ENCODE peak calls at places on chromosomes 6 and 20, in seven cellular contexts. One of them, this sample, is unnamed.

GRCh38 chr6:11194399-11195274 is 37.8 kb downstream of the NEDD9 start:
- DNase-seq in stimulated activated CD8-positive, alpha-beta memory T cell treated with anti-CD3 and anti-CD28 coated beads, Interleukin-15, amount 100 ng/mL, for 1 hour: no peak
- DNase-seq in HT-29: no peak
- DNase-seq in NCI-H748 treated with DMSO at 0.1 percent for 48 hours: no peak
- DNase-seq in activated T-helper 1 cell treated with anti-CD3 and anti-CD28 coated beads, Interleukin-12 subunit alpha, Interleukin-12 subunit beta, Interleukin-2, Interleukin-4 antibody, amounts not matched to agents 30 ng/mL and 10 ng/mL and 1 ng/mL, durations not matched to agents 14 hours and 24 hours and 36 hours: no peak
- DNase-seq in MV-4-11: no peak
- DNase-seq in kidney glomerular epithelial cell: peak
- DNase-seq in this sample: no peak

GRCh38 chr6:70194421-70194820 is 108.5 kb downstream of the COL9A1 start:
- DNase-seq in HT-29: no peak
- DNase-seq in kidney glomerular epithelial cell: no peak
- DNase-seq in NCI-H748 treated with DMSO at 0.1 percent for 48 hours: no peak
- DNase-seq in stimulated activated CD8-positive, alpha-beta memory T cell treated with anti-CD3 and anti-CD28 coated beads, Interleukin-15, amount 100 ng/mL, for 1 hour: no peak
- DNase-seq in activated T-helper 1 cell treated with anti-CD3 and anti-CD28 coated beads, Interleukin-12 subunit alpha, Interleukin-12 subunit beta, Interleukin-2, Interleukin-4 antibody, amounts not matched to agents 30 ng/mL and 10 ng/mL and 1 ng/mL, durations not matched to agents 14 hours and 24 hours and 36 hours: no peak
- DNase-seq in MV-4-11: no peak
- DNase-seq in this sample: no peak

GRCh38 chr20:56765172-56766073 is 136.3 kb downstream of the TFAP2C start:
- DNase-seq in stimulated activated CD8-positive, alpha-beta memory T cell treated with anti-CD3 and anti-CD28 coated beads, Interleukin-15, amount 100 ng/mL, for 1 hour: no peak
- DNase-seq in activated T-helper 1 cell treated with anti-CD3 and anti-CD28 coated beads, Interleukin-12 subunit alpha, Interleukin-12 subunit beta, Interleukin-2, Interleukin-4 antibody, amounts not matched to agents 30 ng/mL and 10 ng/mL and 1 ng/mL, durations not matched to agents 14 hours and 24 hours and 36 hours: no peak
- DNase-seq in kidney glomerular epithelial cell: no peak
- DNase-seq in HT-29: no peak
- DNase-seq in NCI-H748 treated with DMSO at 0.1 percent for 48 hours: no peak
- DNase-seq in MV-4-11: no peak
- DNase-seq in this sample: no peak

GRCh38 chr6:156699017-156699421 is 78.2 kb upstream of the ARID1B start:
- DNase-seq in activated T-helper 1 cell treated with anti-CD3 and anti-CD28 coated beads, Interleukin-12 subunit alpha, Interleukin-12 subunit beta, Interleukin-2, Interleukin-4 antibody, amounts not matched to agents 30 ng/mL and 10 ng/mL and 1 ng/mL, durations not matched to agents 14 hours and 24 hours and 36 hours: no peak
- DNase-seq in kidney glomerular epithelial cell: peak
- DNase-seq in MV-4-11: peak
- DNase-seq in HT-29: no peak
- DNase-seq in NCI-H748 treated with DMSO at 0.1 percent for 48 hours: no peak
- DNase-seq in stimulated activated CD8-positive, alpha-beta memory T cell treated with anti-CD3 and anti-CD28 coated beads, Interleukin-15, amount 100 ng/mL, for 1 hour: no peak
- DNase-seq in this sample: peak

GRCh38 chr20:37406010-37406998 is 60.4 kb downstream of the SRC start:
- DNase-seq in kidney glomerular epithelial cell: peak
- DNase-seq in MV-4-11: peak
- DNase-seq in NCI-H748 treated with DMSO at 0.1 percent for 48 hours: no peak
- DNase-seq in HT-29: peak
- DNase-seq in activated T-helper 1 cell treated with anti-CD3 and anti-CD28 coated beads, Interleukin-12 subunit alpha, Interleukin-12 subunit beta, Interleukin-2, Interleukin-4 antibody, amounts not matched to agents 30 ng/mL and 10 ng/mL and 1 ng/mL, durations not matched to agents 14 hours and 24 hours and 36 hours: peak
- DNase-seq in stimulated activated CD8-positive, alpha-beta memory T cell treated with anti-CD3 and anti-CD28 coated beads, Interleukin-15, amount 100 ng/mL, for 1 hour: no peak
- DNase-seq in this sample: no peak

GRCh38 chr20:19621072-19621471 is 137.0 kb upstream of the RIN2 start:
- DNase-seq in kidney glomerular epithelial cell: peak
- DNase-seq in stimulated activated CD8-positive, alpha-beta memory T cell treated with anti-CD3 and anti-CD28 coated beads, Interleukin-15, amount 100 ng/mL, for 1 hour: no peak
- DNase-seq in HT-29: no peak
- DNase-seq in MV-4-11: peak
- DNase-seq in activated T-helper 1 cell treated with anti-CD3 and anti-CD28 coated beads, Interleukin-12 subunit alpha, Interleukin-12 subunit beta, Interleukin-2, Interleukin-4 antibody, amounts not matched to agents 30 ng/mL and 10 ng/mL and 1 ng/mL, durations not matched to agents 14 hours and 24 hours and 36 hours: no peak
- DNase-seq in NCI-H748 treated with DMSO at 0.1 percent for 48 hours: no peak
- DNase-seq in this sample: no peak

GRCh38 chr20:17912916-17913315 is 55.7 kb downstream of the SNX5 start:
- DNase-seq in kidney glomerular epithelial cell: no peak
- DNase-seq in MV-4-11: no peak
- DNase-seq in activated T-helper 1 cell treated with anti-CD3 and anti-CD28 coated beads, Interleukin-12 subunit alpha, Interleukin-12 subunit beta, Interleukin-2, Interleukin-4 antibody, amounts not matched to agents 30 ng/mL and 10 ng/mL and 1 ng/mL, durations not matched to agents 14 hours and 24 hours and 36 hours: no peak
- DNase-seq in HT-29: no peak
- DNase-seq in NCI-H748 treated with DMSO at 0.1 percent for 48 hours: no peak
- DNase-seq in stimulated activated CD8-positive, alpha-beta memory T cell treated with anti-CD3 and anti-CD28 coated beads, Interleukin-15, amount 100 ng/mL, for 1 hour: no peak
- DNase-seq in this sample: no peak

GRCh38 chr6:80335061-80335660 is 228.7 kb downstream of the BCKDHB start:
- DNase-seq in MV-4-11: no peak
- DNase-seq in activated T-helper 1 cell treated with anti-CD3 and anti-CD28 coated beads, Interleukin-12 subunit alpha, Interleukin-12 subunit beta, Interleukin-2, Interleukin-4 antibody, amounts not matched to agents 30 ng/mL and 10 ng/mL and 1 ng/mL, durations not matched to agents 14 hours and 24 hours and 36 hours: no peak
- DNase-seq in kidney glomerular epithelial cell: no peak
- DNase-seq in HT-29: no peak
- DNase-seq in NCI-H748 treated with DMSO at 0.1 percent for 48 hours: no peak
- DNase-seq in stimulated activated CD8-positive, alpha-beta memory T cell treated with anti-CD3 and anti-CD28 coated beads, Interleukin-15, amount 100 ng/mL, for 1 hour: no peak
- DNase-seq in this sample: no peak

GRCh38 chr6:155327326-155328073 is 13.2 kb upstream of the TFB1M start:
- DNase-seq in NCI-H748 treated with DMSO at 0.1 percent for 48 hours: peak
- DNase-seq in HT-29: peak
- DNase-seq in kidney glomerular epithelial cell: peak
- DNase-seq in MV-4-11: peak
- DNase-seq in stimulated activated CD8-positive, alpha-beta memory T cell treated with anti-CD3 and anti-CD28 coated beads, Interleukin-15, amount 100 ng/mL, for 1 hour: peak
- DNase-seq in activated T-helper 1 cell treated with anti-CD3 and anti-CD28 coated beads, Interleukin-12 subunit alpha, Interleukin-12 subunit beta, Interleukin-2, Interleukin-4 antibody, amounts not matched to agents 30 ng/mL and 10 ng/mL and 1 ng/mL, durations not matched to agents 14 hours and 24 hours and 36 hours: peak
- DNase-seq in this sample: no peak

GRCh38 chr6:73418081-73418741 is 23.6 kb downstream of the DDX43 start:
- DNase-seq in activated T-helper 1 cell treated with anti-CD3 and anti-CD28 coated beads, Interleukin-12 subunit alpha, Interleukin-12 subunit beta, Interleukin-2, Interleukin-4 antibody, amounts not matched to agents 30 ng/mL and 10 ng/mL and 1 ng/mL, durations not matched to agents 14 hours and 24 hours and 36 hours: no peak
- DNase-seq in stimulated activated CD8-positive, alpha-beta memory T cell treated with anti-CD3 and anti-CD28 coated beads, Interleukin-15, amount 100 ng/mL, for 1 hour: no peak
- DNase-seq in HT-29: no peak
- DNase-seq in MV-4-11: peak
- DNase-seq in NCI-H748 treated with DMSO at 0.1 percent for 48 hours: no peak
- DNase-seq in kidney glomerular epithelial cell: no peak
- DNase-seq in this sample: no peak

GRCh38 chr6:36389353-36389752 is 1.9 kb upstream of the ETV7 start:
- DNase-seq in MV-4-11: no peak
- DNase-seq in stimulated activated CD8-positive, alpha-beta memory T cell treated with anti-CD3 and anti-CD28 coated beads, Interleukin-15, amount 100 ng/mL, for 1 hour: no peak
- DNase-seq in kidney glomerular epithelial cell: no peak
- DNase-seq in activated T-helper 1 cell treated with anti-CD3 and anti-CD28 coated beads, Interleukin-12 subunit alpha, Interleukin-12 subunit beta, Interleukin-2, Interleukin-4 antibody, amounts not matched to agents 30 ng/mL and 10 ng/mL and 1 ng/mL, durations not matched to agents 14 hours and 24 hours and 36 hours: no peak
- DNase-seq in HT-29: no peak
- DNase-seq in NCI-H748 treated with DMSO at 0.1 percent for 48 hours: no peak
- DNase-seq in this sample: no peak

GRCh38 chr6:113758725-113759576 is 98.2 kb upstream of the MARCKS start:
- DNase-seq in HT-29: no peak
- DNase-seq in MV-4-11: no peak
- DNase-seq in NCI-H748 treated with DMSO at 0.1 percent for 48 hours: no peak
- DNase-seq in activated T-helper 1 cell treated with anti-CD3 and anti-CD28 coated beads, Interleukin-12 subunit alpha, Interleukin-12 subunit beta, Interleukin-2, Interleukin-4 antibody, amounts not matched to agents 30 ng/mL and 10 ng/mL and 1 ng/mL, durations not matched to agents 14 hours and 24 hours and 36 hours: no peak
- DNase-seq in stimulated activated CD8-positive, alpha-beta memory T cell treated with anti-CD3 and anti-CD28 coated beads, Interleukin-15, amount 100 ng/mL, for 1 hour: no peak
- DNase-seq in kidney glomerular epithelial cell: no peak
- DNase-seq in this sample: no peak

GRCh38 chr6:159467473-159468041 is 225.5 kb downstream of the SOD2 start:
- DNase-seq in MV-4-11: peak
- DNase-seq in HT-29: no peak
- DNase-seq in stimulated activated CD8-positive, alpha-beta memory T cell treated with anti-CD3 and anti-CD28 coated beads, Interleukin-15, amount 100 ng/mL, for 1 hour: no peak
- DNase-seq in activated T-helper 1 cell treated with anti-CD3 and anti-CD28 coated beads, Interleukin-12 subunit alpha, Interleukin-12 subunit beta, Interleukin-2, Interleukin-4 antibody, amounts not matched to agents 30 ng/mL and 10 ng/mL and 1 ng/mL, durations not matched to agents 14 hours and 24 hours and 36 hours: no peak
- DNase-seq in kidney glomerular epithelial cell: no peak
- DNase-seq in NCI-H748 treated with DMSO at 0.1 percent for 48 hours: no peak
- DNase-seq in this sample: no peak

GRCh38 chr6:32046450-32047083 is 8.4 kb downstream of the CYP21A2 start:
- DNase-seq in stimulated activated CD8-positive, alpha-beta memory T cell treated with anti-CD3 and anti-CD28 coated beads, Interleukin-15, amount 100 ng/mL, for 1 hour: no peak
- DNase-seq in activated T-helper 1 cell treated with anti-CD3 and anti-CD28 coated beads, Interleukin-12 subunit alpha, Interleukin-12 subunit beta, Interleukin-2, Interleukin-4 antibody, amounts not matched to agents 30 ng/mL and 10 ng/mL and 1 ng/mL, durations not matched to agents 14 hours and 24 hours and 36 hours: no peak
- DNase-seq in kidney glomerular epithelial cell: no peak
- DNase-seq in MV-4-11: no peak
- DNase-seq in HT-29: no peak
- DNase-seq in NCI-H748 treated with DMSO at 0.1 percent for 48 hours: no peak
- DNase-seq in this sample: no peak

GRCh38 chr6:160306284-160306683 is 41.9 kb upstream of the SLC22A3 start:
- DNase-seq in NCI-H748 treated with DMSO at 0.1 percent for 48 hours: no peak
- DNase-seq in MV-4-11: no peak
- DNase-seq in kidney glomerular epithelial cell: no peak
- DNase-seq in activated T-helper 1 cell treated with anti-CD3 and anti-CD28 coated beads, Interleukin-12 subunit alpha, Interleukin-12 subunit beta, Interleukin-2, Interleukin-4 antibody, amounts not matched to agents 30 ng/mL and 10 ng/mL and 1 ng/mL, durations not matched to agents 14 hours and 24 hours and 36 hours: no peak
- DNase-seq in HT-29: no peak
- DNase-seq in stimulated activated CD8-positive, alpha-beta memory T cell treated with anti-CD3 and anti-CD28 coated beads, Interleukin-15, amount 100 ng/mL, for 1 hour: no peak
- DNase-seq in this sample: no peak

GRCh38 chr6:17622144-17622543 is 22.0 kb downstream of the FAM8A1 start:
- DNase-seq in NCI-H748 treated with DMSO at 0.1 percent for 48 hours: no peak
- DNase-seq in MV-4-11: no peak
- DNase-seq in kidney glomerular epithelial cell: no peak
- DNase-seq in HT-29: no peak
- DNase-seq in activated T-helper 1 cell treated with anti-CD3 and anti-CD28 coated beads, Interleukin-12 subunit alpha, Interleukin-12 subunit beta, Interleukin-2, Interleukin-4 antibody, amounts not matched to agents 30 ng/mL and 10 ng/mL and 1 ng/mL, durations not matched to agents 14 hours and 24 hours and 36 hours: no peak
- DNase-seq in stimulated activated CD8-positive, alpha-beta memory T cell treated with anti-CD3 and anti-CD28 coated beads, Interleukin-15, amount 100 ng/mL, for 1 hour: no peak
- DNase-seq in this sample: no peak

GRCh38 chr20:2880650-2881049 is 7.4 kb downstream of the PTPRA start:
- DNase-seq in NCI-H748 treated with DMSO at 0.1 percent for 48 hours: no peak
- DNase-seq in MV-4-11: no peak
- DNase-seq in kidney glomerular epithelial cell: no peak
- DNase-seq in stimulated activated CD8-positive, alpha-beta memory T cell treated with anti-CD3 and anti-CD28 coated beads, Interleukin-15, amount 100 ng/mL, for 1 hour: no peak
- DNase-seq in HT-29: no peak
- DNase-seq in activated T-helper 1 cell treated with anti-CD3 and anti-CD28 coated beads, Interleukin-12 subunit alpha, Interleukin-12 subunit beta, Interleukin-2, Interleukin-4 antibody, amounts not matched to agents 30 ng/mL and 10 ng/mL and 1 ng/mL, durations not matched to agents 14 hours and 24 hours and 36 hours: no peak
- DNase-seq in this sample: no peak

GRCh38 chr6:41022294-41022693 is 16.7 kb downstream of the UNC5CL start:
- DNase-seq in HT-29: no peak
- DNase-seq in NCI-H748 treated with DMSO at 0.1 percent for 48 hours: no peak
- DNase-seq in activated T-helper 1 cell treated with anti-CD3 and anti-CD28 coated beads, Interleukin-12 subunit alpha, Interleukin-12 subunit beta, Interleukin-2, Interleukin-4 antibody, amounts not matched to agents 30 ng/mL and 10 ng/mL and 1 ng/mL, durations not matched to agents 14 hours and 24 hours and 36 hours: no peak
- DNase-seq in stimulated activated CD8-positive, alpha-beta memory T cell treated with anti-CD3 and anti-CD28 coated beads, Interleukin-15, amount 100 ng/mL, for 1 hour: no peak
- DNase-seq in MV-4-11: no peak
- DNase-seq in kidney glomerular epithelial cell: peak
- DNase-seq in this sample: no peak

GRCh38 chr6:161891542-161891941 is 617.7 kb upstream of the AGPAT4 start:
- DNase-seq in activated T-helper 1 cell treated with anti-CD3 and anti-CD28 coated beads, Interleukin-12 subunit alpha, Interleukin-12 subunit beta, Interleukin-2, Interleukin-4 antibody, amounts not matched to agents 30 ng/mL and 10 ng/mL and 1 ng/mL, durations not matched to agents 14 hours and 24 hours and 36 hours: no peak
- DNase-seq in stimulated activated CD8-positive, alpha-beta memory T cell treated with anti-CD3 and anti-CD28 coated beads, Interleukin-15, amount 100 ng/mL, for 1 hour: no peak
- DNase-seq in kidney glomerular epithelial cell: no peak
- DNase-seq in MV-4-11: no peak
- DNase-seq in HT-29: no peak
- DNase-seq in NCI-H748 treated with DMSO at 0.1 percent for 48 hours: peak
- DNase-seq in this sample: no peak

GRCh38 chr6:133326584-133326983 is 85.4 kb downstream of the EYA4 start:
- DNase-seq in NCI-H748 treated with DMSO at 0.1 percent for 48 hours: no peak
- DNase-seq in kidney glomerular epithelial cell: no peak
- DNase-seq in MV-4-11: no peak
- DNase-seq in stimulated activated CD8-positive, alpha-beta memory T cell treated with anti-CD3 and anti-CD28 coated beads, Interleukin-15, amount 100 ng/mL, for 1 hour: no peak
- DNase-seq in HT-29: no peak
- DNase-seq in activated T-helper 1 cell treated with anti-CD3 and anti-CD28 coated beads, Interleukin-12 subunit alpha, Interleukin-12 subunit beta, Interleukin-2, Interleukin-4 antibody, amounts not matched to agents 30 ng/mL and 10 ng/mL and 1 ng/mL, durations not matched to agents 14 hours and 24 hours and 36 hours: no peak
- DNase-seq in this sample: no peak

GRCh38 chr6:144298167-144298671 is 13.1 kb downstream of the UTRN start:
- DNase-seq in activated T-helper 1 cell treated with anti-CD3 and anti-CD28 coated beads, Interleukin-12 subunit alpha, Interleukin-12 subunit beta, Interleukin-2, Interleukin-4 antibody, amounts not matched to agents 30 ng/mL and 10 ng/mL and 1 ng/mL, durations not matched to agents 14 hours and 24 hours and 36 hours: no peak
- DNase-seq in NCI-H748 treated with DMSO at 0.1 percent for 48 hours: no peak
- DNase-seq in HT-29: no peak
- DNase-seq in MV-4-11: no peak
- DNase-seq in kidney glomerular epithelial cell: no peak
- DNase-seq in stimulated activated CD8-positive, alpha-beta memory T cell treated with anti-CD3 and anti-CD28 coated beads, Interleukin-15, amount 100 ng/mL, for 1 hour: no peak
- DNase-seq in this sample: no peak

GRCh38 chr6:20168668-20169633 is 43.3 kb downstream of the MBOAT1 start:
- DNase-seq in kidney glomerular epithelial cell: no peak
- DNase-seq in activated T-helper 1 cell treated with anti-CD3 and anti-CD28 coated beads, Interleukin-12 subunit alpha, Interleukin-12 subunit beta, Interleukin-2, Interleukin-4 antibody, amounts not matched to agents 30 ng/mL and 10 ng/mL and 1 ng/mL, durations not matched to agents 14 hours and 24 hours and 36 hours: no peak
- DNase-seq in NCI-H748 treated with DMSO at 0.1 percent for 48 hours: no peak
- DNase-seq in HT-29: no peak
- DNase-seq in stimulated activated CD8-positive, alpha-beta memory T cell treated with anti-CD3 and anti-CD28 coated beads, Interleukin-15, amount 100 ng/mL, for 1 hour: no peak
- DNase-seq in MV-4-11: peak
- DNase-seq in this sample: no peak

GRCh38 chr20:5484346-5484745 is 167.6 kb upstream of the PROKR2 start:
- DNase-seq in NCI-H748 treated with DMSO at 0.1 percent for 48 hours: no peak
- DNase-seq in MV-4-11: no peak
- DNase-seq in activated T-helper 1 cell treated with anti-CD3 and anti-CD28 coated beads, Interleukin-12 subunit alpha, Interleukin-12 subunit beta, Interleukin-2, Interleukin-4 antibody, amounts not matched to agents 30 ng/mL and 10 ng/mL and 1 ng/mL, durations not matched to agents 14 hours and 24 hours and 36 hours: no peak
- DNase-seq in stimulated activated CD8-positive, alpha-beta memory T cell treated with anti-CD3 and anti-CD28 coated beads, Interleukin-15, amount 100 ng/mL, for 1 hour: no peak
- DNase-seq in kidney glomerular epithelial cell: no peak
- DNase-seq in HT-29: no peak
- DNase-seq in this sample: no peak

GRCh38 chr6:123810214-123810613 is 6.5 kb downstream of the NKAIN2 start:
- DNase-seq in kidney glomerular epithelial cell: no peak
- DNase-seq in MV-4-11: no peak
- DNase-seq in stimulated activated CD8-positive, alpha-beta memory T cell treated with anti-CD3 and anti-CD28 coated beads, Interleukin-15, amount 100 ng/mL, for 1 hour: no peak
- DNase-seq in activated T-helper 1 cell treated with anti-CD3 and anti-CD28 coated beads, Interleukin-12 subunit alpha, Interleukin-12 subunit beta, Interleukin-2, Interleukin-4 antibody, amounts not matched to agents 30 ng/mL and 10 ng/mL and 1 ng/mL, durations not matched to agents 14 hours and 24 hours and 36 hours: no peak
- DNase-seq in NCI-H748 treated with DMSO at 0.1 percent for 48 hours: no peak
- DNase-seq in HT-29: no peak
- DNase-seq in this sample: no peak

GRCh38 chr6:69279805-69280204 is 517.0 kb downstream of the LMBRD1 start:
- DNase-seq in kidney glomerular epithelial cell: no peak
- DNase-seq in MV-4-11: no peak
- DNase-seq in HT-29: no peak
- DNase-seq in NCI-H748 treated with DMSO at 0.1 percent for 48 hours: no peak
- DNase-seq in activated T-helper 1 cell treated with anti-CD3 and anti-CD28 coated beads, Interleukin-12 subunit alpha, Interleukin-12 subunit beta, Interleukin-2, Interleukin-4 antibody, amounts not matched to agents 30 ng/mL and 10 ng/mL and 1 ng/mL, durations not matched to agents 14 hours and 24 hours and 36 hours: no peak
- DNase-seq in stimulated activated CD8-positive, alpha-beta memory T cell treated with anti-CD3 and anti-CD28 coated beads, Interleukin-15, amount 100 ng/mL, for 1 hour: no peak
- DNase-seq in this sample: no peak

GRCh38 chr6:84583784-84584183 is 180.6 kb downstream of the TBX18 start:
- DNase-seq in activated T-helper 1 cell treated with anti-CD3 and anti-CD28 coated beads, Interleukin-12 subunit alpha, Interleukin-12 subunit beta, Interleukin-2, Interleukin-4 antibody, amounts not matched to agents 30 ng/mL and 10 ng/mL and 1 ng/mL, durations not matched to agents 14 hours and 24 hours and 36 hours: no peak
- DNase-seq in stimulated activated CD8-positive, alpha-beta memory T cell treated with anti-CD3 and anti-CD28 coated beads, Interleukin-15, amount 100 ng/mL, for 1 hour: no peak
- DNase-seq in MV-4-11: no peak
- DNase-seq in kidney glomerular epithelial cell: peak
- DNase-seq in NCI-H748 treated with DMSO at 0.1 percent for 48 hours: no peak
- DNase-seq in HT-29: no peak
- DNase-seq in this sample: peak

GRCh38 chr6:21227486-21227885 is 366.1 kb upstream of the SOX4 start:
- DNase-seq in stimulated activated CD8-positive, alpha-beta memory T cell treated with anti-CD3 and anti-CD28 coated beads, Interleukin-15, amount 100 ng/mL, for 1 hour: no peak
- DNase-seq in kidney glomerular epithelial cell: no peak
- DNase-seq in HT-29: no peak
- DNase-seq in NCI-H748 treated with DMSO at 0.1 percent for 48 hours: no peak
- DNase-seq in activated T-helper 1 cell treated with anti-CD3 and anti-CD28 coated beads, Interleukin-12 subunit alpha, Interleukin-12 subunit beta, Interleukin-2, Interleukin-4 antibody, amounts not matched to agents 30 ng/mL and 10 ng/mL and 1 ng/mL, durations not matched to agents 14 hours and 24 hours and 36 hours: no peak
- DNase-seq in MV-4-11: no peak
- DNase-seq in this sample: no peak

GRCh38 chr6:108363756-108364356 is 69.0 kb downstream of the AFG1L start:
- DNase-seq in NCI-H748 treated with DMSO at 0.1 percent for 48 hours: no peak
- DNase-seq in activated T-helper 1 cell treated with anti-CD3 and anti-CD28 coated beads, Interleukin-12 subunit alpha, Interleukin-12 subunit beta, Interleukin-2, Interleukin-4 antibody, amounts not matched to agents 30 ng/mL and 10 ng/mL and 1 ng/mL, durations not matched to agents 14 hours and 24 hours and 36 hours: no peak
- DNase-seq in MV-4-11: no peak
- DNase-seq in stimulated activated CD8-positive, alpha-beta memory T cell treated with anti-CD3 and anti-CD28 coated beads, Interleukin-15, amount 100 ng/mL, for 1 hour: no peak
- DNase-seq in HT-29: no peak
- DNase-seq in kidney glomerular epithelial cell: no peak
- DNase-seq in this sample: no peak

This sample was measured in kidney epithelial cell.